ENCODE peak calls at places on chromosomes 13 and 19, in seven cellular contexts. Q, S, A, R, J, F and B are unnamed samples.

GRCh38 chr13:24624801-24625231 is 55.4 kb upstream of the ATP12A start:
- DNase-seq in Q (no peak), S (no peak), A (no peak), R (no peak), J (no peak), F (no peak), B (no peak)

GRCh38 chr19:4679416-4679815 is 9.3 kb upstream of the MYDGF start:
- DNase-seq in Q (no peak), S (no peak), A (no peak), R (no peak), J (no peak), F (no peak), B (no peak)

GRCh38 chr13:71789952-71790351 is 77.1 kb downstream of the DACH1 start:
- DNase-seq in Q (no peak), S (no peak), A (no peak), R (no peak), J (no peak), F (no peak), B (no peak)

GRCh38 chr19:42626181-42626580 is 31.5 kb upstream of the CEACAM8 start:
- DNase-seq in Q (no peak), S (no peak), A (no peak), R (no peak), J (no peak), F (no peak), B (no peak)

GRCh38 chr19:489418-490196 is 6.7 kb upstream of the MADCAM1 start:
- DNase-seq in Q (no peak), S (no peak), A (no peak), R (peak; percentile 70), J (no peak), F (no peak), B (no peak)

GRCh38 chr13:23766199-23766771 is 122.9 kb downstream of the MIPEP start:
- DNase-seq in Q (no peak), S (no peak), A (no peak), R (peak; percentile 59), J (no peak), F (no peak), B (no peak)

GRCh38 chr13:96771501-96772367 is 222.5 kb downstream of the OXGR1 start:
- DNase-seq in Q (no peak), S (no peak), A (no peak), R (no peak), J (no peak), F (no peak), B (no peak)

GRCh38 chr13:48402325-48402962 is 10.5 kb downstream of the LPAR6 start:
- DNase-seq in Q (no peak), S (no peak), A (no peak), R (no peak), J (no peak), F (no peak), B (no peak)